ENCODE peak calls at places on chromosomes 2 and 18, in five cellular contexts. O is fibroblast of lung, D is tibial nerve, X is hepatocyte, H is tibial artery. M is an unnamed sample.
A peak's percentile ranks its signal among the peaks of the same experiment; 100 is the strongest.

GRCh38 chr2:192741889-192742288 is 547.2 kb upstream of the TMEFF2 start:
- DNase-seq in X (peak; percentile 11), O (no peak), D (no peak), H (no peak), M (no peak)

GRCh38 chr2:200662727-200663126 is 76.9 kb downstream of the AOX1 start:
- DNase-seq in D (no peak), X (peak; percentile 42), O (peak; percentile 65), H (no peak), M (no peak)

GRCh38 chr2:238171575-238172187 is 12.9 kb downstream of the ERFE start:
- DNase-seq in X (no peak), H (no peak), O (no peak), D (no peak), M (no peak)

GRCh38 chr2:118013221-118013723 is 598 bp downstream of the CCDC93 start:
- DNase-seq in O (peak; percentile 11), D (no peak), H (peak; percentile 32), X (peak; percentile 73), M (peak; percentile 92)

GRCh38 chr2:102070058-102070642 is 72.4 kb upstream of the IL1R1 start:
- DNase-seq in H (peak; percentile 84), O (peak; percentile 58), X (peak; percentile 60), D (peak; percentile 65), M (no peak)

GRCh38 chr2:39780825-39781600 is 2.0 kb upstream of the THUMPD2 start:
- DNase-seq in D (no peak), H (no peak), O (peak; percentile 27), X (no peak), M (no peak)

GRCh38 chr2:18701546-18701945 is 112.2 kb upstream of the NT5C1B start:
- DNase-seq in D (no peak), H (no peak), X (no peak), O (no peak), M (no peak)

GRCh38 chr2:100796499-100797100 is 23.3 kb upstream of the NPAS2 start:
- DNase-seq in H (no peak), O (no peak), X (no peak), D (no peak), M (no peak)

GRCh38 chr2:42921721-42922120 is 129.3 kb upstream of the HAAO start:
- DNase-seq in D (no peak), H (no peak), O (no peak), X (no peak), M (no peak)

GRCh38 chr2:207037813-207038212 is 98.5 kb downstream of the CPO start:
- DNase-seq in H (no peak), O (no peak), D (peak; percentile 66), X (no peak), M (no peak)

GRCh38 chr2:156340377-156340776 is 7.9 kb upstream of the NR4A2 start:
- DNase-seq in O (no peak), X (no peak), D (no peak), H (no peak), M (no peak)

GRCh38 chr18:34297287-34297686 is 72.6 kb upstream of the NOL4 start:
- DNase-seq in O (no peak), D (no peak), H (no peak), X (no peak), M (no peak)

GRCh38 chr2:232999354-232999753 is 13.7 kb downstream of the NGEF start:
- DNase-seq in O (no peak), H (no peak), X (no peak), D (no peak), M (no peak)

GRCh38 chr2:6975988-6976387 is 58.8 kb downstream of the RNF144A start:
- DNase-seq in D (no peak), H (no peak), X (no peak), O (peak; percentile 59), M (no peak)

GRCh38 chr2:112092286-112093041 is 37.4 kb downstream of the TMEM87B start:
- DNase-seq in H (no peak), O (peak; percentile 89), D (no peak), X (no peak), M (no peak)

GRCh38 chr2:230790981-230791380 is 73.8 kb upstream of the ITM2C start:
- DNase-seq in D (no peak), O (no peak), H (no peak), X (no peak), M (no peak)

GRCh38 chr2:183253441-183254130 is 129.3 kb downstream of the NUP35 start:
- DNase-seq in O (no peak), D (no peak), X (no peak), H (no peak), M (no peak)

GRCh38 chr18:24488824-24489493 is 28.5 kb downstream of the HRH4 start:
- DNase-seq in H (no peak), X (peak; percentile 62), D (peak; percentile 64), O (peak; percentile 14), M (no peak)

GRCh38 chr2:74077636-74078035 is 70.1 kb downstream of the BOLA3 start:
- DNase-seq in O (no peak), D (no peak), X (no peak), H (no peak), M (no peak)

GRCh38 chr2:144967971-144968370 is 448.1 kb upstream of the ZEB2 start:
- DNase-seq in X (no peak), H (no peak), D (no peak), O (no peak), M (no peak)

GRCh38 chr2:150480241-150480640 is 7.2 kb downstream of the RND3 start:
- DNase-seq in X (no peak), H (no peak), D (no peak), O (peak; percentile 85), M (no peak)

GRCh38 chr18:69720422-69720821 is 227.3 kb downstream of the CD226 start:
- DNase-seq in H (no peak), O (no peak), X (no peak), D (no peak), M (no peak)

GRCh38 chr2:33384562-33384961 is 91.9 kb upstream of the RASGRP3 start:
- DNase-seq in H (no peak), D (no peak), O (no peak), X (no peak), M (no peak)

GRCh38 chr2:215971671-215972070 is 41.7 kb downstream of the MREG start:
- DNase-seq in D (no peak), H (no peak), O (no peak), X (no peak), M (no peak)

GRCh38 chr2:39629646-39630045 is 36.1 kb upstream of the TMEM178A start:
- DNase-seq in O (no peak), X (no peak), D (no peak), H (no peak), M (no peak)

GRCh38 chr2:205769879-205770278 is 87.6 kb downstream of the NRP2 start:
- DNase-seq in H (no peak), O (peak; percentile 46), D (no peak), X (no peak), M (no peak)

GRCh38 chr2:119182046-119182445 is 23.5 kb upstream of the C1QL2 start:
- DNase-seq in D (no peak), X (no peak), H (no peak), O (no peak), M (peak; percentile 67)

GRCh38 chr2:45973426-45973825 is 322.0 kb downstream of the PRKCE start:
- DNase-seq in X (no peak), D (no peak), O (no peak), H (no peak), M (no peak)

GRCh38 chr2:69639246-69639645 is 4.3 kb downstream of the AAK1 start:
- DNase-seq in O (no peak), H (no peak), X (no peak), D (no peak), M (no peak)
- H3K4me1 ChIP-seq in O (peaks cover 5% of the 10 kb centered on the region), H (no peaks in the 10 kb centered on the region), X (peaks cover 13% of the 10 kb centered on the region), D (no peaks in the 10 kb centered on the region), M (peaks cover 45% of the 10 kb centered on the region)

DNA sequence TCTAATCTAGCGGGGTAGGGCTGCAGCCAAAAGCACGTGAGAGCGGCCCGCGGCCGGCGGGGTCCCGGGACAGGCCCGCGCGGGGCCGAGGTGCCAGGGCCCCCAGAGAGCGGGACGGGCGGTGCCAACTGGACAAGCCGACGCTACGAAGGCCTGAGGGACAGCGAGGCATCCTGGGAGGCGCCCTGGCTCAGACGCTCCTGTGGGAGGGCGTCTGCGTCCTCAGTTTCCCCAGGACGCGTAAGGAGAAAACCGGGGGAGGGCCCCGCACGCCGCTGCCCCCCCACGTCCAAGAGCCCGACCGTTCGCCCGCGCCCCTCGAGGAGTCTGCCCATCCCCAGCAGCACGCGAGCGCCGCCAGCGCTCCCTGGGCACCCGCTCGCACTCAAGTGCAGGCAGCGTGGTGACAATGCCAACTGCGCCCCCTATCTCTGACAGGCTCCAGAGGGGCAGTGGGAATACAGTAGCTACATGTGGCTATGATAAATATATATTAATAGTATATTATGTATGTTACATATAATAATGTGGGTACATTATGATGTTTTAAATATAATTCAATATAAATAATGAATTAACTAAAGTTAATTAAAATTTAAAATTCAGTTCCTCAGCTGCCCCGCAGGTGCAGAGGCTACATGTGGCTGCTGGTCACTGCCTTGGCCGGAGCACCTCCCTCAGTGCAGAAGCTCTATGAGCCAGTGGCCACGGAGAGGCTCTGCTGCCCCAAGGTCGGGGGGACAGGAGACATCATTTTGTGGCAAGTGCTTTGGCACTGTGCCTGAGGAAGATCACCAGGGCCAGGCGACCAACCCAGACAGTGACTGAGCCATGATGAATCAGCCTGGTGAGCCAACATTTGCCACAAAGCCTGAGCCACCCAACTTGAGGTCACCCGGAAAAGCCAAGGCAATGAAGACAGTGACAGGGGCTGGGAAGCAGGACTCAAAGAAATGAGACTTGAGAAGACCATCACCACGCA is 5.5 kb upstream of the SFT2D3 start:
- DNase-seq in O (peak; percentile 59), X (peak; percentile 71), D (peak; percentile 53), H (peak; percentile 71), M (peak; percentile 77)
- H3K4me3 ChIP-seq in O (no peak overlapping the region), X (no peak overlapping the region), D (peak overlapping the region; percentile 41), H (peak overlapping the region; percentile 41), M (no peak overlapping the region)

GRCh38 chr2:173962036-173962435 is 3.1 kb downstream of the SP3 start:
- DNase-seq in O (no peak), X (no peak), D (no peak), H (no peak), M (no peak)
- H3K4me1 ChIP-seq in O (peaks cover 6% of the 10 kb centered on the region), X (peaks cover 24% of the 10 kb centered on the region), D (no peaks in the 10 kb centered on the region), H (no peaks in the 10 kb centered on the region), M (peaks cover 43% of the 10 kb centered on the region)

GRCh38 chr2:28662044-28662443 is 89.6 kb upstream of the PPP1CB start:
- DNase-seq in X (peak; percentile 61), H (no peak), D (no peak), O (no peak), M (no peak)

GRCh38 chr2:28663359-28663758 is 88.3 kb upstream of the PPP1CB start:
- DNase-seq in D (no peak), X (peak; percentile 46), O (peak; percentile 65), H (no peak), M (no peak)

GRCh38 chr2:28661589-28662001 is 90.0 kb upstream of the PPP1CB start:
- DNase-seq in D (peak; percentile 65), H (peak; percentile 84), X (peak; percentile 76), O (peak; percentile 87), M (no peak)

GRCh38 chr2:28664120-28664842 is 87.3 kb upstream of the PPP1CB start:
- DNase-seq in O (no peak), D (no peak), H (peak; percentile 47), X (peak; percentile 78), M (no peak)

DNA sequence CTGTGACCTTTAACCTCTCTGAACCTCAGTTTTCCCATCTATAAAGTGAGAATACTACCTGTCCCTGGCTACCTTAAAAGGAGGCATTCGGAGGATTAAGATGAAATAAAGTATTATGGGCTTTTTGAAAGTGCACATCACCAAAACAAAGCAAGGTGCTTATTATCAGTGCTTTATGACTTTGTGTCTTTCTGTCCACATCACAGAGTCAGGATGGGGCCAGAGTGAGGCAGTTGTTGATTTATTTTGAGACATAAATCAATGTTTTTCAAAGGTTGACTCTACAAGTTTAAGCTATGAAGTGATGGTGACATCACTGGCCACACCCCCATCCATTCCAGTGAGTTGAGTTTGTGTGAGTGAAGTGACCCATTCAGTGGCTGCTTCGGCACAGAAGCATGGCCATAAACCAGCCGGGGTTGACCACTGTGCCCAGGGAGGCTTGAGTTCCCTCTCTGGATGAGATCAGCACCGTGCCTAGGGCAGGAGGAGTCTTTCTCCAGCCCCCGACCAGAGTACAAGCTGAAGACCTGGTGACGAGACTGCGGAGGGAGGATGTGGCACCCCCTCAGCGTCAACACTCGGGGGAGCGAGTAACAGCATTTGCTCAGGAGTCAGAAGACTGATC is 89.0 kb upstream of the PPP1CB start:
- DNase-seq in X (peak; percentile 71), D (no peak), H (peak; percentile 82), O (peak; percentile 72), M (no peak)
- H3K4me3 ChIP-seq in X (no peak overlapping the region), D (no peak overlapping the region), H (peak overlapping the region; percentile 33), O (no peak overlapping the region), M (no peak overlapping the region)